ENCODE peak calls at places on chromosomes 13 and 19, in nine cellular contexts. One of them, this sample, is unnamed.

GRCh38 chr19:35009424-35010415 is 9.6 kb downstream of the GRAMD1A start:
- DNase-seq in aorta: no peak
- DNase-seq in GM23338: no peak
- DNase-seq in GM23248: no peak
- DNase-seq in prostate gland: no peak
- DNase-seq in CD4-positive, alpha-beta memory T cell: no peak
- DNase-seq in AG04450: no peak
- DNase-seq in neuronal stem cell: no peak
- DNase-seq in adrenal gland: no peak
- DNase-seq in this sample: peak

GRCh38 chr13:33186851-33187250 is 98.7 kb downstream of the STARD13 start:
- DNase-seq in aorta: no peak
- DNase-seq in GM23338: peak
- DNase-seq in GM23248: peak
- DNase-seq in prostate gland: no peak
- DNase-seq in CD4-positive, alpha-beta memory T cell: no peak
- DNase-seq in AG04450: no peak
- DNase-seq in neuronal stem cell: no peak
- DNase-seq in adrenal gland: no peak
- DNase-seq in this sample: no peak

GRCh38 chr13:109009756-109010155 is 380.3 kb downstream of the MYO16 start:
- DNase-seq in aorta: no peak
- DNase-seq in GM23338: no peak
- DNase-seq in GM23248: no peak
- DNase-seq in prostate gland: no peak
- DNase-seq in CD4-positive, alpha-beta memory T cell: no peak
- DNase-seq in AG04450: no peak
- DNase-seq in neuronal stem cell: no peak
- DNase-seq in adrenal gland: no peak
- DNase-seq in this sample: peak

GRCh38 chr13:67474114-67474513 is 244.0 kb upstream of the PCDH9 start:
- DNase-seq in aorta: no peak
- DNase-seq in GM23338: no peak
- DNase-seq in GM23248: no peak
- DNase-seq in prostate gland: no peak
- DNase-seq in CD4-positive, alpha-beta memory T cell: no peak
- DNase-seq in AG04450: no peak
- DNase-seq in neuronal stem cell: no peak
- DNase-seq in adrenal gland: no peak
- DNase-seq in this sample: no peak

GRCh38 chr13:23658929-23659541 is 88.8 kb downstream of the TNFRSF19 start:
- DNase-seq in aorta: no peak
- DNase-seq in GM23338: no peak
- DNase-seq in GM23248: no peak
- DNase-seq in prostate gland: no peak
- DNase-seq in CD4-positive, alpha-beta memory T cell: no peak
- DNase-seq in AG04450: no peak
- DNase-seq in neuronal stem cell: no peak
- DNase-seq in adrenal gland: peak
- DNase-seq in this sample: no peak

GRCh38 chr13:89554801-89555200 is 1792.7 kb upstream of the MIR17HG start:
- DNase-seq in aorta: no peak
- DNase-seq in GM23338: no peak
- DNase-seq in GM23248: no peak
- DNase-seq in prostate gland: no peak
- DNase-seq in CD4-positive, alpha-beta memory T cell: no peak
- DNase-seq in AG04450: no peak
- DNase-seq in neuronal stem cell: no peak
- DNase-seq in adrenal gland: no peak
- DNase-seq in this sample: no peak

GRCh38 chr19:16585808-16586476 is 13.7 kb upstream of the SLC35E1 start:
- DNase-seq in aorta: no peak
- DNase-seq in GM23338: no peak
- DNase-seq in GM23248: no peak
- DNase-seq in prostate gland: no peak
- DNase-seq in CD4-positive, alpha-beta memory T cell: no peak
- DNase-seq in AG04450: no peak
- DNase-seq in neuronal stem cell: no peak
- DNase-seq in adrenal gland: no peak
- DNase-seq in this sample: no peak

GRCh38 chr13:51870616-51871015 is 8.8 kb downstream of the CCDC70 start:
- DNase-seq in aorta: no peak
- DNase-seq in GM23338: no peak
- DNase-seq in GM23248: no peak
- DNase-seq in prostate gland: no peak
- DNase-seq in CD4-positive, alpha-beta memory T cell: no peak
- DNase-seq in AG04450: no peak
- DNase-seq in neuronal stem cell: no peak
- DNase-seq in adrenal gland: no peak
- DNase-seq in this sample: no peak

GRCh38 chr19:18416778-18417249 is 2.4 kb upstream of the SSBP4 start:
- DNase-seq in aorta: peak
- DNase-seq in GM23338: peak
- DNase-seq in GM23248: peak
- DNase-seq in prostate gland: peak
- DNase-seq in CD4-positive, alpha-beta memory T cell: peak
- DNase-seq in AG04450: no peak
- DNase-seq in neuronal stem cell: peak
- DNase-seq in adrenal gland: peak
- DNase-seq in this sample: peak

GRCh38 chr19:18412610-18413239 is 6.5 kb upstream of the SSBP4 start:
- DNase-seq in aorta: peak
- DNase-seq in GM23338: peak
- DNase-seq in GM23248: no peak
- DNase-seq in prostate gland: no peak
- DNase-seq in CD4-positive, alpha-beta memory T cell: no peak
- DNase-seq in AG04450: no peak
- DNase-seq in neuronal stem cell: no peak
- DNase-seq in adrenal gland: no peak
- DNase-seq in this sample: no peak

GRCh38 chr19:18415177-18415867 is 3.9 kb upstream of the SSBP4 start:
- DNase-seq in aorta: peak
- DNase-seq in GM23338: no peak
- DNase-seq in GM23248: peak
- DNase-seq in prostate gland: no peak
- DNase-seq in CD4-positive, alpha-beta memory T cell: no peak
- DNase-seq in AG04450: no peak
- DNase-seq in neuronal stem cell: no peak
- DNase-seq in adrenal gland: peak
- DNase-seq in this sample: no peak

GRCh38 chr19:18417250-18418033 is 1.8 kb upstream of the SSBP4 start:
- DNase-seq in aorta: peak
- DNase-seq in GM23338: peak
- DNase-seq in GM23248: peak
- DNase-seq in prostate gland: no peak
- DNase-seq in CD4-positive, alpha-beta memory T cell: no peak
- DNase-seq in AG04450: no peak
- DNase-seq in neuronal stem cell: peak
- DNase-seq in adrenal gland: peak
- DNase-seq in this sample: peak

DNA sequence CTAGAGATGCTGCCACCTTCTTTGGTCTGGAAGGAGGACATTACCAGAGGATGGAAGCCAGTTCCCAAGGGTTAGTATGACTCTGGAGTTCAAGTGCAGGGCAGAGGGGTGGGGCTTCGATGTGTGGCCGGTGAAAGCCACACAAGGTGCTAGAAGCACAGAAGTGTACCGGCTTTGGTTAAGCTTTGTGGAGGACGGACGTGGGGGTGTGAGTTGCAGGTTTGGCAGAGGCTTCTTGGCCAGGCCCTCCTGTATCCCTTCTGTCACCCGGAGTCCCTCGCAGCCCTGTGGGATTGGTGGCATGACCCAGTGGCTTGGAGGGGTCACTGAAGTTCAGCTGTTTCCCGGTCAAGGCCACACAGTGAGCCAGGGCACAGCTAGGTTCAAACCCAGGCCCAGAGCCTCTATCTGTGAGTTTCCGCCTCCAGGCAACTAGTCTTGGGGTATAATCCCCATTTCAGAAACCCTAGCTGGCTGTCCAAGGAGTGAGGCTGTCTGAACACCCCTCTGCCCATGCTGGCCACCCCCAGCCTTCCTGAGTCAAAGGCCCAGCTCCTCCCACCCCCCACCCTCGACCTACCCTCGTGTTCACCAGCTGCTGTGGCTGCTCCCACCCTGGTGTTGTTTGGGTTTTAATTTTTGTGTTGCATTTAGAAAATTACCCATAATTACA is 4.6 kb upstream of the SSBP4 start:
- DNase-seq in aorta: peak
- DNase-seq in GM23338: peak
- DNase-seq in GM23248: peak
- DNase-seq in prostate gland: no peak
- DNase-seq in CD4-positive, alpha-beta memory T cell: no peak
- DNase-seq in AG04450: no peak
- DNase-seq in neuronal stem cell: no peak
- DNase-seq in adrenal gland: no peak
- DNase-seq in this sample: no peak
- H3K27ac ChIP-seq in aorta: peak
- H3K27ac ChIP-seq in GM23338: no peak
- H3K27ac ChIP-seq in GM23248: peak
- H3K27ac ChIP-seq in prostate gland: peak
- H3K27ac ChIP-seq in CD4-positive, alpha-beta memory T cell: peak
- H3K27ac ChIP-seq in AG04450: peak
- H3K27ac ChIP-seq in neuronal stem cell: no peak
- H3K27ac ChIP-seq in adrenal gland: peak
- H3K27ac ChIP-seq in this sample: peak

DNA sequence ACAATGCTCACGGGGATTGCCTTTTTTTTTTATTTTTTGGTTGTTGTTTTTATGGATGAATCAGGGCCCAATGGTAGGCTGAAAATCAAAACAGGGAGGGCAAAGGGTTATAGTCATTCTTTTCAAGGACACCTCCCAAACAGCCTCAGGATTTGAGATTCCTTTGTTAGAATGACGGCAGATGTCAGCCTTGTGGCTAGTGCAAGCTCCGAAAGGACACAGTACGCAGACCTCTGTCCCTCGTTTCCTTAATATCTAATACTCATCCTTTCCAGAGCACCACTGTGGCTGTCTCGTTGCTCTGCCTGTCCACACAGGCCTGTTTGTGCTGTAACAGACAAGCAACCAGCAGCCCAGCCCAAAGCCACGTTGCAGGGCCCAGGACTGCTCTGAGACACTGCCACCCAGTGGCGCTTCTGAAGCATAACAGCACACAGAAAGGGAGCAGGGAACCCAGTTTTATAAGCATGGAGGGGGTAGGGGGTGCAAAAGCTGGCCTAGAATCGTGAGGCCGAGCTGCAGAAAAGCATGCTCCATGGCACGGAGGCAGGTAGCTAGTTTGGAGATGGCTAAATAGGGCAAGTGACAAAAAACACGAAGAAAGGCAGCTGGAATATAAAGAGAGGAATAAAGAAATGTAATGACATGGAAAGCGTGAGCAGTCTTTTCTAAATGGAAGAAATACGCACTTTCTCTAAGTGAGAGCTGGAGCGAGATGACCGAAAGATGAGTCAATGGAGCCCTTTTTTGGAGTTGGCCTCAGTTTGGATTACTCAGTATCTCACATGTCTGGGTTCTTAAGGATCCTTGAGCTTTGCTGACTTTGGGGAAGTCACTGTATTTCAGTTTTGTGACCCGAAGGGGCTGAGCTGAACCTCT is 40.7 kb upstream of the MEDAG start:
- DNase-seq in aorta: peak
- DNase-seq in GM23338: peak
- DNase-seq in GM23248: peak
- DNase-seq in prostate gland: peak
- DNase-seq in CD4-positive, alpha-beta memory T cell: peak
- DNase-seq in AG04450: peak
- DNase-seq in neuronal stem cell: peak
- DNase-seq in adrenal gland: peak
- DNase-seq in this sample: peak
- H3K27ac ChIP-seq in aorta: peak
- H3K27ac ChIP-seq in GM23338: peak
- H3K27ac ChIP-seq in GM23248: peak
- H3K27ac ChIP-seq in prostate gland: peak
- H3K27ac ChIP-seq in CD4-positive, alpha-beta memory T cell: no peak
- H3K27ac ChIP-seq in AG04450: peak
- H3K27ac ChIP-seq in neuronal stem cell: peak
- H3K27ac ChIP-seq in adrenal gland: peak
- H3K27ac ChIP-seq in this sample: peak

DNA sequence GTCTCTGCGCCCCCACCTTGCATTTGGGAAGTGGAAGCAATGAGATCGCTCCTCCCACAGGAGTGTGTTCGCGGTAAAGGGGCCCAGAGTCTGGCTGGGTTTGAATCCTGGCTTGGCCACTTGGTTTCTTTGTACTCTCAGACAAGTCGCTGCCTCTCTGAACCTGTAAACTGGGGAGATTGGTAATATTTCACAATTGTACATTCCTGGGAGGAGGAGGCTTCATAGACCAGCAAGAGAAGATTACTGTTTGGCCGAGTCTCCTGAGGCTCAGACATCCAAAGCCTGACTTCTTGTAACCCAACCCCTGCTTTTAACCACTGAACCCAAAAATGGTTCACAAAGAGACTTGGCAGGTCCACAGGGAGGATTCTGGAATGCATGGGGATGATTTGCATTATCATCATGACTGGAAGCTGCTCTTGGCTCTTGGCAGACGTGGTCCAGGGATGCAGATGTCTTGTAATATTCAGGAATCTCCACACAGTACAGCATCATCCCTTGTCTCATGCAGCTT is 13.6 kb upstream of the STRN4 start:
- DNase-seq in aorta: no peak
- DNase-seq in GM23338: peak
- DNase-seq in GM23248: peak
- DNase-seq in prostate gland: peak
- DNase-seq in CD4-positive, alpha-beta memory T cell: no peak
- DNase-seq in AG04450: peak
- DNase-seq in neuronal stem cell: no peak
- DNase-seq in adrenal gland: no peak
- DNase-seq in this sample: no peak
- H3K27ac ChIP-seq in aorta: no peak
- H3K27ac ChIP-seq in GM23338: no peak
- H3K27ac ChIP-seq in GM23248: peak
- H3K27ac ChIP-seq in prostate gland: peak
- H3K27ac ChIP-seq in CD4-positive, alpha-beta memory T cell: no peak
- H3K27ac ChIP-seq in AG04450: peak
- H3K27ac ChIP-seq in neuronal stem cell: no peak
- H3K27ac ChIP-seq in adrenal gland: peak
- H3K27ac ChIP-seq in this sample: no peak

DNA sequence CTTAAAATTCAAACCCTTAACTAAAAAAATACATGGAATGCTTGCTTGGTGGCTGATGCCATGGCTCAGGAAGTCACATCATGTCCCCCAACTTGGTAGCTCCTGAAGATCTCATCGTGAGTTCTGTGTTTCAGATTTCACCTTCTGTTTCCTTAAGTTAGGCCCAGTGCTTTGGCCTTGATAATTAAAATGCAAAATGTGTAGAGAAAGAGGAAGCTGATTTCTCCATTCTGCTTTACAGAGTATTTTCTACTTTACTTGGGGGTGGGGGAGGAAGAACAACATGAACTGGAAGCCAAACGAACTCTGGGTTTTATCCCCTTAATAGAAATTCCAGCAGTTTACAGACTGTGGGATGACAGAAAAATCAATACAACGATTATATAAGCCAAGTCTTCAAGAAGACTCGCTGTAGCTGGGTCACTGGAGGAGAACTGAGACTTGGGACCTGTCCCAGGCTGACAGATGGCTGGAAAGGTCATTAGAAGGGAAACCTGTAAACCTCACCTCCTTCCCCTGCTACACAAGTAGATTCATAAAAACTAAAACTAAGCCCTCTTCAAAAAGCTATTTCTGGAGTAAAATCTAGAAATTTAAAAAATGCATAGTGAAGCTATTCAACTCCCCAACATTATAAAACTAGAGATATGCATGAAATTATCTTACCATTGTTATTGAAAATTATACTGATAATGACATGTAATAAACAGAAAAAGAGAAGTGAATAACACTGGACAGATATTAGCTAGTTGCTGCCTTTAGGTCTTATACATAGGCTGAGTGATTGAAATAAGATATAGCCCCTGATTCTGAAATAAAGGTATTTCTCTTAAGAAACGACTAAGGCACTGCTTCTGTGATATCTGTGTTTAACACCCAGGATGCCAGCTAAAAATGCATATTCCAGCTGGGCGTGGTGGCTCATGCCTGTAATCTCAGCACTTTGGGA is 22.1 kb upstream of the GGACT start:
- DNase-seq in aorta: no peak
- DNase-seq in GM23338: no peak
- DNase-seq in GM23248: no peak
- DNase-seq in prostate gland: no peak
- DNase-seq in CD4-positive, alpha-beta memory T cell: no peak
- DNase-seq in AG04450: no peak
- DNase-seq in neuronal stem cell: no peak
- DNase-seq in adrenal gland: no peak
- DNase-seq in this sample: no peak
- H3K27ac ChIP-seq in aorta: no peak
- H3K27ac ChIP-seq in GM23338: no peak
- H3K27ac ChIP-seq in GM23248: no peak
- H3K27ac ChIP-seq in prostate gland: no peak
- H3K27ac ChIP-seq in CD4-positive, alpha-beta memory T cell: no peak
- H3K27ac ChIP-seq in AG04450: no peak
- H3K27ac ChIP-seq in neuronal stem cell: no peak
- H3K27ac ChIP-seq in adrenal gland: no peak
- H3K27ac ChIP-seq in this sample: no peak